ENCODE peak calls at places on chromosome 21, in four cellular contexts. Z is BJ, A is neuronal stem cell, C is vagina. P is an unnamed sample.

GRCh38 chr21:36075171-36075570 is 5.3 kb downstream of the CBR1 start:
- DNase-seq in Z (no peak), C (no peak), A (no peak), P (no peak)

GRCh38 chr21:41247561-41247968 is 69.0 kb upstream of the FAM3B start:
- DNase-seq in Z (no peak), C (no peak), A (no peak), P (no peak)

GRCh38 chr21:34191876-34192275 is 118.5 kb downstream of the MRPS6 start:
- DNase-seq in A (no peak), C (no peak), Z (no peak), P (no peak)

GRCh38 chr21:45551816-45552695 is 9.8 kb upstream of the SLC19A1 start:
- DNase-seq in Z (no peak), C (no peak), A (no peak), P (no peak)

GRCh38 chr21:45074048-45074817 is at the start of gene ADARB1:
- DNase-seq in A (peak), Z (no peak), C (no peak), P (no peak)

GRCh38 chr21:37367758-37368535 is 1.4 kb downstream of the DYRK1A start:
- DNase-seq in A (no peak), Z (no peak), C (no peak), P (no peak)

GRCh38 chr21:44932366-44933181 is 7.3 kb upstream of the SLX9 start:
- DNase-seq in A (no peak), Z (no peak), C (no peak), P (no peak)

GRCh38 chr21:45950740-45951515 is 30.6 kb upstream of the COL6A1 start:
- DNase-seq in Z (no peak), C (no peak), A (no peak), P (no peak)

GRCh38 chr21:46005081-46005480 is 23.5 kb downstream of the COL6A1 start:
- DNase-seq in C (no peak), Z (no peak), A (no peak), P (no peak)

GRCh38 chr21:26798856-26799751 is 46.1 kb downstream of the ADAMTS1 start:
- DNase-seq in C (no peak), Z (no peak), A (no peak), P (no peak)

GRCh38 chr21:44286716-44287632 is 1.3 kb downstream of the AIRE start:
- DNase-seq in Z (no peak), C (no peak), A (no peak), P (no peak)

GRCh38 chr21:44709426-44710293 is 1.7 kb downstream of the TSPEAR start:
- DNase-seq in A (no peak), C (peak), Z (no peak), P (no peak)

DNA sequence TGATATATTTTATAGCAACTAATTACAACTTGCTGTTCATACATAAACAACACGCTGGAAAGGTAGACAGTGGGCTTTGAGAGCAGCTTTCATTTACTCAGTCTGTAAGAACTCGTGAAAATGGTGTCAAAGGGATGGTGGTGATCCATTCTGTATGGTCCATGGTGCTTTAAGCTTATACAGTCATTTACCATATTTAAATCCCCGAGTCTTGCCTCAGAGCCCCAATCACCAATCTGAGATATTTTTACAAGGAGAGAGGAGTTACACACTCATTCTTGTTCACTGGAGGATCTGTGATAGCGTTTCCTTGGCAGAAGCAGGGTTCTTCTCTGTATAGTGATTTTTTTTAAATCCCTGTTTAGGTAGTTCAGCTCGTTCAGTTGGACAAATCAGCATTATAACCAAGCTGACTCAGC is 694.6 kb downstream of the USP25 start:
- DNase-seq in C (no peak), A (no peak), Z (no peak), P (no peak)
- H3K4me3 ChIP-seq in C (peak), A (no peak), Z (no peak), P (no peak)

GRCh38 chr21:20998886-20999285 is 677 bp downstream of the NCAM2 start:
- DNase-seq in Z (no peak), A (no peak), C (no peak), P (no peak)
- H3K4me3 ChIP-seq in Z (peak), A (peak), C (peak), P (peak)

DNA sequence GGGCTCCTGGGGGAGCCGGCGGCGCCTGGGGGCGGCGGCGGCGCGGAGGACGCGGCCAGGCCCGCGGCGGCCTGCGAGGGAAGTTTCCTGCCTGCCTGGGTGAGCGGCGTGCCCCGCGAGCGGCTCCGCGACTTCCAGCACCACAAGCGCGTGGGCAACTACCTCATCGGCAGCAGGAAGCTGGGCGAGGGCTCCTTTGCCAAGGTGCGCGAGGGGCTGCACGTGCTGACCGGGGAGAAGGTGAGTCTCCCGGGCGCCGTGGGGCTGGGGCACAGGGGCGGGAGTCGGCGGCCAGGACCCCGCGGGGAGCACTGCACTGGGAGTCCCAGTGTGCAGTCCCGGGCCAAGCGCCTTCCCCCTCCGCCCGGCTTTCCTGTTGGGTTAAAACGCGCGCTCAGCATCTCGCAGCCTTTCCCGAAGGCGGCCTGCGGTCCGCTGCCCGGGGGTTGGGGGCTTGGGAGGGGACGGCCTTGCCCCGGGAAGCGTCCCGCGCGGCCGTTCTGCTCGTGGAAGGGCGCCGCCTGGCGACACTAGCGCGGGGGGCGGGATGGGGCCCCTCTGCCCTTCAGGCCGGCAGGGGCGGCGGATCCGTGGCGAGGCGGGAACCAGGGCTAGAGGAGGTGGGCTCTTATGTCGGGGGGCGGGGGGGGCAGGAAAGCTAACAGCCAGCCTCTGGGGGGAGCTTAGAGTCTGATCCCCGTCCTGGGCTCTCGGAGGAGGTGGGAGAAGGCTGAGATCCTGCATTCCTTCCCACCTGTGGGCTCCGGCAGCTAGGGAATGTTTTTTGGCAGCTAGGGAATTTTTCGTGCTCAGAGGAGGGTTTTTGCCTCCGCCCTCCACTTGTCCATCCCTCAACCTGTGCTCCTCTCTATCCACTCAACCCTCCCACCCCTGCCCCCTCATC is 1.1 kb downstream of the HUNK start:
- DNase-seq in A (peak), Z (no peak), C (no peak), P (peak)
- H3K4me3 ChIP-seq in A (peak), Z (peak), C (peak), P (peak)

DNA sequence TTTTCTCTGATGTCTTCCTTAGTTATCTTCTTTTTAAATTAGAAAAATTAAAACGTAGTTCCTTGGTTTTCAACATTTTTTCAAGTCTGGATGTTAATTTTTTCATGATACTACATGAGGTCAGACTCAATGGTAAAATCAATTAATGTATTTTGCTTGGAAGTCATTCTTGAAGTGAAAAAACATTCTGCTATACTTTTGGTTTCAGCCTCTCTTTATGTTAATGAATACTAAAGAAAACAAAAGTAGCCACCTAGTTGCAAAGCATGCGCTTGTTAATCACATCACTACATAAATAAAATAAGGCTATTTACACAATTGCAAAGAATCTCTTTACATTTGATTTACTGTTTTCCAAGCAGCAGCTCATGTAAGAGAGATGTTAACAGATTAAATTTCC is 170.4 kb downstream of the LIPI start:
- DNase-seq in Z (no peak), C (no peak), A (no peak), P (no peak)
- H3K4me3 ChIP-seq in Z (no peak), C (no peak), A (no peak), P (no peak)

GRCh38 chr21:42305707-42306147 is 9.5 kb downstream of the TFF3 start:
- DNase-seq in A (no peak), C (no peak), Z (no peak), P (no peak)

GRCh38 chr21:42307106-42307505 is 8.1 kb downstream of the TFF3 start:
- DNase-seq in Z (no peak), A (no peak), C (no peak), P (no peak)

GRCh38 chr21:42304556-42305454 is 10.4 kb downstream of the TFF3 start:
- DNase-seq in A (no peak), Z (no peak), C (no peak), P (no peak)

GRCh38 chr21:42308161-42308913 is 6.9 kb downstream of the TFF3 start:
- DNase-seq in A (no peak), Z (no peak), C (no peak), P (no peak)

GRCh38 chr21:42306366-42307035 is 8.7 kb downstream of the TFF3 start:
- DNase-seq in A (no peak), C (no peak), Z (no peak), P (peak)
- H3K4me3 ChIP-seq in A (no peak), C (no peak), Z (no peak), P (no peak)

P was measured in Jurkat, Clone E6-1.